ENCODE peak calls at places on chromosomes 6 and 20, in seven cellular contexts. Q, J, X, O, T, H and D are unnamed samples.

GRCh38 chr6:138608896-138609295 is 109.6 kb upstream of the NHSL1 start:
- DNase-seq in O (no peak), J (no peak), X (no peak), H (no peak), T (no peak), Q (no peak), D (no peak)

GRCh38 chr6:30548375-30548774 is 7.9 kb downstream of the GNL1 start:
- DNase-seq in Q (no peak), J (no peak), X (no peak), H (no peak), T (no peak), O (no peak), D (no peak)

GRCh38 chr6:49835140-49835539 is 31.2 kb downstream of the CRISP1 start:
- DNase-seq in J (no peak), H (no peak), X (no peak), Q (no peak), O (no peak), T (no peak), D (no peak)

GRCh38 chr20:23649242-23649641 is 11.5 kb upstream of the CST3 start:
- DNase-seq in J (no peak), X (no peak), H (no peak), T (no peak), O (no peak), Q (no peak), D (no peak)

GRCh38 chr6:48978016-48978415 is 485.0 kb downstream of the MMUT start:
- DNase-seq in T (no peak), H (no peak), O (no peak), X (no peak), Q (no peak), J (no peak), D (no peak)

GRCh38 chr6:166582258-166582657 is 4.2 kb downstream of the RAMACL start:
- DNase-seq in J (no peak), Q (no peak), O (no peak), T (no peak), X (no peak), H (no peak), D (no peak)

GRCh38 chr6:142313284-142313683 is 11.5 kb downstream of the ADGRG6 start:
- DNase-seq in X (no peak), J (no peak), Q (no peak), T (no peak), O (no peak), H (no peak), D (no peak)

GRCh38 chr6:2966347-2966746 is 5.0 kb downstream of the SERPINB6 start:
- DNase-seq in T (no peak), O (no peak), Q (peak; percentile 59), H (no peak), J (no peak), X (no peak), D (no peak)

GRCh38 chr6:75306074-75306473 is 21.5 kb upstream of the TMEM30A start:
- DNase-seq in T (no peak), O (no peak), X (no peak), H (no peak), Q (no peak), J (no peak), D (no peak)

GRCh38 chr6:136070815-136071214 is 179.3 kb downstream of the MTFR2 start:
- DNase-seq in H (no peak), O (no peak), X (no peak), T (no peak), Q (no peak), J (no peak), D (no peak)

GRCh38 chr6:151236668-151237401 is 2.9 kb upstream of the AKAP12 start:
- DNase-seq in O (no peak), J (no peak), T (no peak), H (no peak), Q (no peak), X (no peak), D (no peak)

GRCh38 chr6:37717836-37718251 is 20.2 kb upstream of the MDGA1 start:
- DNase-seq in H (no peak), O (no peak), J (no peak), Q (no peak), X (no peak), T (no peak), D (no peak)

GRCh38 chr6:166307981-166308768 is at the start of gene PRR18:
- DNase-seq in Q (peak; percentile 21), O (no peak), T (no peak), H (no peak), J (peak; percentile 55), X (peak; percentile 38), D (no peak)

GRCh38 chr6:138485005-138485545 is 14.2 kb downstream of the NHSL1 start:
- DNase-seq in O (no peak), Q (no peak), J (peak; percentile 56), T (no peak), X (no peak), H (no peak), D (no peak)

GRCh38 chr6:166341915-166342292 is 441 bp downstream of the SFT2D1 start:
- DNase-seq in X (no peak), O (no peak), Q (peak; percentile 27), T (peak; percentile 20), J (peak; percentile 44), H (peak; percentile 45), D (no peak)

GRCh38 chr20:41701596-41702350 is 83.6 kb upstream of the CHD6 start:
- DNase-seq in X (no peak), O (no peak), H (no peak), Q (no peak), J (peak; percentile 8), T (no peak), D (peak; percentile 64)

GRCh38 chr6:152700427-152700826 is 2.7 kb downstream of the MYCT1 start:
- DNase-seq in O (no peak), T (no peak), Q (no peak), J (no peak), X (no peak), H (no peak), D (no peak)

GRCh38 chr20:1499528-1500420 is 8.6 kb upstream of the SIRPB2 start:
- DNase-seq in X (no peak), J (no peak), O (no peak), Q (no peak), H (no peak), T (no peak), D (no peak)

GRCh38 chr20:33728463-33728862 is 3.3 kb upstream of the ZNF341 start:
- DNase-seq in H (no peak), J (no peak), X (no peak), T (no peak), Q (no peak), O (no peak), D (no peak)

GRCh38 chr6:29651413-29652197 is 5.3 kb upstream of the MOG start:
- DNase-seq in H (no peak), Q (no peak), X (peak; percentile 37), O (no peak), T (no peak), J (peak; percentile 21), D (no peak)

GRCh38 chr6:153328194-153328593 is 197.1 kb upstream of the RGS17 start:
- DNase-seq in J (no peak), T (no peak), Q (no peak), X (no peak), H (no peak), O (no peak), D (no peak)

GRCh38 chr6:111767752-111768430 is 105.4 kb downstream of the FYN start:
- DNase-seq in H (no peak), T (no peak), O (no peak), X (no peak), Q (no peak), J (no peak), D (no peak)

GRCh38 chr6:111765681-111766523 is 107.3 kb downstream of the FYN start:
- DNase-seq in H (no peak), J (no peak), X (no peak), T (no peak), Q (no peak), O (no peak), D (no peak)

GRCh38 chr6:111768431-111768770 is 104.9 kb downstream of the FYN start:
- DNase-seq in J (no peak), H (no peak), Q (no peak), X (no peak), T (no peak), O (no peak), D (no peak)

GRCh38 chr6:111764238-111765182 is 108.7 kb downstream of the FYN start:
- DNase-seq in O (no peak), Q (no peak), X (peak; percentile 20), H (no peak), T (no peak), J (peak; percentile 56), D (no peak)

DNA sequence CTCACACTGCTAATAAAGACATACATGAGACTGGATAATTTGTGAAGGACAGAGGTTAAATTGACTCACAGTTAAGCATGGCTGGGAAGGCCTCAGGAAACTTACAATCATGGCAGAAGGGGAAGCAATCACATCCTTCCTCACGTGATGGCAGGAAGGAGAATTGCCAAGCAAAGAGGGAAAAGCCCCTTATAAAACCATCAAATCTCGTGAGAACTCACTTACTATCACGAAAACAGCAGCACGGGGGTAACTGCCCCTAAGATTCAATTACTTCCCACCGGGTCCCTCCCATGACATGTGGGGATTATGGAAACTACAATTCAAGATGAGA is 106.8 kb downstream of the FYN start:
- DNase-seq in X (no peak), Q (no peak), J (no peak), H (no peak), T (no peak), O (no peak), D (no peak)
- H3K4me1 ChIP-seq in X (peaks cover 39% of the 10 kb centered on the region), Q (no peaks in the 10 kb centered on the region), J (peaks cover 33% of the 10 kb centered on the region), H (peaks cover 61% of the 10 kb centered on the region), T (peaks cover 9% of the 10 kb centered on the region), O (no peaks in the 10 kb centered on the region), D (no peaks in the 10 kb centered on the region)

GRCh38 chr6:52541135-52541534 is 35.7 kb downstream of the TRAM2 start:
- DNase-seq in J (no peak), O (no peak), Q (no peak), H (no peak), X (no peak), T (no peak), D (no peak)
- H3K4me1 ChIP-seq in J (peaks cover 9% of the 10 kb centered on the region), O (peaks cover 6% of the 10 kb centered on the region), Q (peaks cover 35% of the 10 kb centered on the region), H (peaks cover 62% of the 10 kb centered on the region), X (no peaks in the 10 kb centered on the region), T (peaks cover 45% of the 10 kb centered on the region), D (peaks cover 10% of the 10 kb centered on the region)

GRCh38 chr6:56535626-56536025 is 107.1 kb downstream of the DST start:
- DNase-seq in T (no peak), J (no peak), X (no peak), Q (no peak), H (no peak), O (no peak), D (no peak)
- H3K4me1 ChIP-seq in T (peaks cover 3% of the 10 kb centered on the region), J (peaks cover 32% of the 10 kb centered on the region), X (no peaks in the 10 kb centered on the region), Q (peaks cover 59% of the 10 kb centered on the region), H (peaks cover 30% of the 10 kb centered on the region), O (peaks cover 2% of the 10 kb centered on the region), D (no peaks in the 10 kb centered on the region)

GRCh38 chr20:8229090-8229489 is 97.0 kb downstream of the PLCB1 start:
- DNase-seq in J (no peak), T (no peak), H (no peak), X (no peak), O (no peak), Q (no peak), D (no peak)

GRCh38 chr20:8226106-8226505 is 94.0 kb downstream of the PLCB1 start:
- DNase-seq in Q (no peak), O (no peak), J (no peak), T (no peak), H (no peak), X (no peak), D (no peak)

GRCh38 chr20:8228315-8228714 is 96.2 kb downstream of the PLCB1 start:
- DNase-seq in H (no peak), Q (peak; percentile 44), J (no peak), X (no peak), O (no peak), T (no peak), D (no peak)

GRCh38 chr20:8225658-8226057 is 93.6 kb downstream of the PLCB1 start:
- DNase-seq in Q (no peak), J (no peak), O (no peak), X (no peak), T (no peak), H (no peak), D (no peak)

GRCh38 chr20:8227293-8227692 is 95.2 kb downstream of the PLCB1 start:
- DNase-seq in X (no peak), T (no peak), Q (peak; percentile 49), O (no peak), H (no peak), J (no peak), D (no peak)
- H3K4me1 ChIP-seq in X (peaks cover 9% of the 10 kb centered on the region), T (no peaks in the 10 kb centered on the region), Q (peaks cover 61% of the 10 kb centered on the region), O (no peaks in the 10 kb centered on the region), H (no peaks in the 10 kb centered on the region), J (peaks cover 6% of the 10 kb centered on the region), D (no peaks in the 10 kb centered on the region)